ENCODE peak calls at places on chromosomes 11 and 22, in six cellular contexts. U is cardiac fibroblast, F is GM12891, H is right lobe of liver, J is fibroblast of pulmonary artery, Y is AG08395. N is an unnamed sample.

GRCh38 chr11:36093548-36093947 is 149.7 kb downstream of the LDLRAD3 start:
- DNase-seq in U (no peak), F (no peak), H (no peak), J (no peak), Y (no peak), N (no peak)

GRCh38 chr11:128497057-128497957 is 90.1 kb downstream of the ETS1 start:
- DNase-seq in U (peak; percentile 94), F (no peak), H (no peak), J (peak; percentile 96), Y (peak; percentile 82), N (peak; percentile 93)

GRCh38 chr11:68313574-68314202 is 1.3 kb downstream of the LRP5 start:
- DNase-seq in U (no peak), F (no peak), H (no peak), J (no peak), Y (no peak), N (no peak)

GRCh38 chr11:77619576-77620198 is 17.9 kb downstream of the CLNS1A start:
- DNase-seq in U (peak; percentile 63), F (no peak), H (no peak), J (peak; percentile 66), Y (peak; percentile 5), N (peak; percentile 46)

GRCh38 chr22:35921777-35922176 is 106.8 kb downstream of the RBFOX2 start:
- DNase-seq in U (peak; percentile 94), F (no peak), H (no peak), J (peak; percentile 93), Y (peak; percentile 84), N (peak; percentile 90)

GRCh38 chr11:47565340-47566165 is at the start of gene PTPMT1:
- DNase-seq in U (peak; percentile 73), F (peak; percentile 74), H (peak; percentile 81), J (peak; percentile 69), Y (peak; percentile 86), N (peak; percentile 50)

GRCh38 chr11:124917115-124917637 is 1.9 kb upstream of the HEPN1 start:
- DNase-seq in U (peak; percentile 81), F (no peak), H (no peak), J (peak; percentile 78), Y (no peak), N (peak; percentile 45)

GRCh38 chr22:35604671-35605457 is 12.3 kb downstream of the MB start:
- DNase-seq in U (peak; percentile 31), F (no peak), H (peak; percentile 23), J (peak; percentile 21), Y (no peak), N (peak; percentile 31)

GRCh38 chr11:41245184-41245583 is 214.3 kb downstream of the LRRC4C start:
- DNase-seq in U (no peak), F (no peak), H (peak; percentile 40), J (no peak), Y (no peak), N (no peak)

GRCh38 chr11:103736986-103737622 is 299.3 kb upstream of the DDI1 start:
- DNase-seq in U (peak; percentile 70), F (no peak), H (no peak), J (no peak), Y (no peak), N (no peak)

GRCh38 chr11:120344302-120345004 is 8.2 kb downstream of the ARHGEF12 start:
- DNase-seq in U (no peak), F (peak; percentile 36), H (no peak), J (no peak), Y (no peak), N (peak; percentile 81)

GRCh38 chr11:68337399-68337835 is 25.0 kb downstream of the LRP5 start:
- DNase-seq in U (no peak), F (no peak), H (no peak), J (no peak), Y (no peak), N (no peak)

GRCh38 chr11:93543292-93543977 is at the start of gene SMCO4:
- DNase-seq in U (peak; percentile 82), F (peak; percentile 78), H (peak; percentile 92), J (peak; percentile 71), Y (peak; percentile 90), N (peak; percentile 51)

GRCh38 chr11:71286701-71287643 is 34.6 kb upstream of the SHANK2 start:
- DNase-seq in U (peak; percentile 81), F (no peak), H (peak; percentile 87), J (peak; percentile 62), Y (peak; percentile 87), N (peak; percentile 67)

GRCh38 chr22:30246962-30247376 is 410 bp upstream of the LIF start:
- DNase-seq in U (no peak), F (no peak), H (no peak), J (no peak), Y (no peak), N (no peak)

GRCh38 chr11:32851251-32851650 is 21.5 kb downstream of the PRRG4 start:
- DNase-seq in U (no peak), F (no peak), H (no peak), J (no peak), Y (no peak), N (no peak)

GRCh38 chr11:18723991-18724390 is 2.0 kb downstream of the IGSF22 start:
- DNase-seq in U (no peak), F (no peak), H (no peak), J (no peak), Y (no peak), N (no peak)

GRCh38 chr11:16820324-16821092 is 82.1 kb downstream of the C11orf58 start:
- DNase-seq in U (peak; percentile 87), F (peak; percentile 65), H (peak; percentile 74), J (peak; percentile 86), Y (peak; percentile 88), N (peak; percentile 69)

GRCh38 chr22:47439643-47440265 is 677.3 kb downstream of the TBC1D22A start:
- DNase-seq in U (no peak), F (no peak), H (no peak), J (no peak), Y (no peak), N (no peak)

GRCh38 chr11:121762820-121763219 is 310.1 kb upstream of the SORL1-AS1 start:
- DNase-seq in U (peak; percentile 60), F (no peak), H (no peak), J (peak; percentile 47), Y (peak; percentile 10), N (peak; percentile 29)

GRCh38 chr11:28757725-28758515 is 649.7 kb downstream of the METTL15 start:
- DNase-seq in U (peak; percentile 88), F (no peak), H (no peak), J (peak; percentile 88), Y (peak; percentile 19), N (peak; percentile 91)

GRCh38 chr11:31045335-31045734 is 324.2 kb downstream of the DCDC1 start:
- DNase-seq in U (peak; percentile 2), F (no peak), H (no peak), J (peak; percentile 43), Y (peak; percentile 27), N (peak; percentile 37)

GRCh38 chr11:95832763-95833162 is 42.5 kb downstream of the CEP57 start:
- DNase-seq in U (no peak), F (no peak), H (no peak), J (peak; percentile 29), Y (no peak), N (peak; percentile 84)

GRCh38 chr11:110907629-110908028 is 195.4 kb upstream of the ARHGAP20 start:
- DNase-seq in U (peak; percentile 89), F (no peak), H (no peak), J (peak; percentile 87), Y (peak; percentile 34), N (peak; percentile 99)

GRCh38 chr11:92628401-92629292 is 340.8 kb upstream of the MTNR1B start:
- DNase-seq in U (no peak), F (no peak), H (no peak), J (no peak), Y (peak; percentile 4), N (no peak)

GRCh38 chr11:58629857-58630256 is 7.4 kb downstream of the CNTF start:
- DNase-seq in U (peak; percentile 80), F (no peak), H (no peak), J (peak; percentile 72), Y (peak; percentile 69), N (peak; percentile 61)

GRCh38 chr11:70423523-70424505 is 25.5 kb downstream of the CTTN start:
- DNase-seq in U (peak; percentile 76), F (peak; percentile 71), H (no peak), J (peak; percentile 89), Y (peak; percentile 87), N (peak; percentile 87)

GRCh38 chr11:12019337-12019736 is 10.9 kb upstream of the DKK3 start:
- DNase-seq in U (peak; percentile 83), F (no peak), H (no peak), J (peak; percentile 67), Y (peak; percentile 40), N (no peak)

GRCh38 chr22:20833225-20833665 is 25.4 kb downstream of the PI4KA start:
- DNase-seq in U (no peak), F (no peak), H (no peak), J (no peak), Y (no peak), N (no peak)

GRCh38 chr11:11036185-11037161 is 178.6 kb upstream of the ZBED5 start:
- DNase-seq in U (peak; percentile 76), F (peak; percentile 37), H (no peak), J (peak; percentile 72), Y (peak; percentile 27), N (peak; percentile 67)

GRCh38 chr11:130513132-130513531 is 64.7 kb downstream of the ADAMTS15 start:
- DNase-seq in U (peak; percentile 36), F (no peak), H (no peak), J (no peak), Y (peak; percentile 30), N (peak; percentile 23)

GRCh38 chr22:23744001-23744400 is 6.9 kb downstream of the ZNF70 start:
- DNase-seq in U (no peak), F (no peak), H (no peak), J (no peak), Y (no peak), N (no peak)

GRCh38 chr22:46203590-46203980 is 46.5 kb downstream of the CDPF1 start:
- DNase-seq in U (no peak), F (no peak), H (no peak), J (no peak), Y (no peak), N (no peak)

GRCh38 chr22:39383841-39384625 is 15.5 kb upstream of the TAB1 start:
- DNase-seq in U (peak; percentile 28), F (no peak), H (no peak), J (no peak), Y (peak; percentile 60), N (no peak)

GRCh38 chr22:50148991-50149721 is 21.4 kb upstream of the PANX2 start:
- DNase-seq in U (peak; percentile 56), F (peak; percentile 94), H (peak; percentile 80), J (peak; percentile 52), Y (peak; percentile 35), N (peak; percentile 44)

GRCh38 chr11:66851251-66851620 is 5.6 kb upstream of the LRFN4 start:
- DNase-seq in U (no peak), F (peak; percentile 12), H (no peak), J (no peak), Y (no peak), N (no peak)

GRCh38 chr22:50287731-50288130 is 17.6 kb upstream of the MAPK11 start:
- DNase-seq in U (no peak), F (no peak), H (no peak), J (no peak), Y (no peak), N (no peak)

N was measured in amniotic epithelial cell.